ENCODE peak calls at places on chromosomes 3 and 15, in six cellular contexts. Q is esophagus muscularis mucosa, I is upper lobe of left lung, G is transverse colon, R is stomach, L is sigmoid colon. D is an unnamed sample.

GRCh38 chr3:32239638-32240550 is 1.4 kb downstream of the CMTM8 start:
- DNase-seq in Q (peak; percentile 17), I (no peak), G (peak; percentile 18), R (peak; percentile 61), L (no peak), D (no peak)

GRCh38 chr3:191428177-191428576 is 32.8 kb upstream of the PYDC2 start:
- DNase-seq in Q (no peak), I (no peak), G (no peak), R (no peak), L (no peak), D (no peak)

GRCh38 chr3:178971614-178972013 is 100.0 kb downstream of the ZMAT3 start:
- DNase-seq in Q (no peak), I (no peak), G (no peak), R (no peak), L (no peak), D (no peak)

GRCh38 chr3:18872466-18872865 is 275.8 kb upstream of the KCNH8 start:
- DNase-seq in Q (no peak), I (no peak), G (no peak), R (no peak), L (no peak), D (no peak)

GRCh38 chr3:78003090-78003489 is 963.2 kb downstream of the ROBO2 start:
- DNase-seq in Q (no peak), I (no peak), G (no peak), R (no peak), L (no peak), D (no peak)

GRCh38 chr3:185630182-185630622 is 44.1 kb downstream of the SENP2 start:
- DNase-seq in Q (no peak), I (no peak), G (peak; percentile 49), R (peak; percentile 34), L (no peak), D (no peak)

GRCh38 chr3:158470944-158471638 is 99.9 kb upstream of the MLF1 start:
- DNase-seq in Q (no peak), I (no peak), G (no peak), R (no peak), L (no peak), D (no peak)

GRCh38 chr3:73815966-73816365 is 191.2 kb upstream of the PDZRN3 start:
- DNase-seq in Q (no peak), I (no peak), G (no peak), R (no peak), L (no peak), D (no peak)

GRCh38 chr3:72336821-72337479 is 511.3 kb downstream of the SHQ1 start:
- DNase-seq in Q (no peak), I (peak; percentile 85), G (peak; percentile 91), R (peak; percentile 79), L (peak; percentile 95), D (no peak)

GRCh38 chr15:22871481-22872076 is 33.1 kb downstream of the NIPA2 start:
- DNase-seq in Q (no peak), I (no peak), G (no peak), R (no peak), L (no peak), D (no peak)

GRCh38 chr3:13115991-13116390 is 42.8 kb upstream of the IQSEC1 start:
- DNase-seq in Q (no peak), I (no peak), G (no peak), R (no peak), L (peak; percentile 24), D (no peak)

GRCh38 chr15:74208901-74209559 is 6.4 kb upstream of the STRA6 start:
- DNase-seq in Q (no peak), I (no peak), G (no peak), R (no peak), L (no peak), D (no peak)

GRCh38 chr3:8020459-8020858 is 481.2 kb upstream of the LMCD1 start:
- DNase-seq in Q (no peak), I (no peak), G (no peak), R (no peak), L (no peak), D (no peak)

GRCh38 chr3:196093271-196094111 is 11.6 kb upstream of the TFRC start:
- DNase-seq in Q (no peak), I (no peak), G (no peak), R (no peak), L (no peak), D (no peak)

GRCh38 chr15:65077291-65077980 is 890 bp downstream of the KBTBD13 start:
- DNase-seq in Q (no peak), I (no peak), G (no peak), R (no peak), L (no peak), D (no peak)

GRCh38 chr15:70480196-70480856 is 283.0 kb downstream of the UACA start:
- DNase-seq in Q (no peak), I (no peak), G (no peak), R (no peak), L (no peak), D (no peak)

GRCh38 chr15:55907797-55908196 is 85.6 kb downstream of the NEDD4 start:
- DNase-seq in Q (no peak), I (no peak), G (no peak), R (no peak), L (no peak), D (no peak)

GRCh38 chr15:101049282-101049681 is 130.1 kb downstream of the LRRK1 start:
- DNase-seq in Q (peak; percentile 53), I (no peak), G (peak; percentile 3), R (peak; percentile 7), L (peak; percentile 53), D (peak; percentile 78)

GRCh38 chr3:156298938-156299337 is 178.6 kb downstream of the KCNAB1 start:
- DNase-seq in Q (no peak), I (no peak), G (peak; percentile 45), R (peak; percentile 34), L (peak; percentile 81), D (no peak)

GRCh38 chr3:61808526-61808925 is 247.2 kb downstream of the PTPRG start:
- DNase-seq in Q (no peak), I (no peak), G (no peak), R (no peak), L (peak; percentile 77), D (no peak)

GRCh38 chr15:78007211-78007956 is 70.1 kb downstream of the TBC1D2B start:
- DNase-seq in Q (no peak), I (no peak), G (no peak), R (no peak), L (no peak), D (no peak)

GRCh38 chr15:59738676-59739075 is 49.6 kb upstream of the BNIP2 start:
- DNase-seq in Q (no peak), I (no peak), G (no peak), R (no peak), L (no peak), D (no peak)

GRCh38 chr15:88635343-88635742 is 3.5 kb upstream of the ISG20 start:
- DNase-seq in Q (no peak), I (no peak), G (peak; percentile 57), R (no peak), L (no peak), D (no peak)

GRCh38 chr15:98942966-98943584 is 64.5 kb downstream of the PGPEP1L start:
- DNase-seq in Q (no peak), I (no peak), G (no peak), R (no peak), L (no peak), D (no peak)

DNA sequence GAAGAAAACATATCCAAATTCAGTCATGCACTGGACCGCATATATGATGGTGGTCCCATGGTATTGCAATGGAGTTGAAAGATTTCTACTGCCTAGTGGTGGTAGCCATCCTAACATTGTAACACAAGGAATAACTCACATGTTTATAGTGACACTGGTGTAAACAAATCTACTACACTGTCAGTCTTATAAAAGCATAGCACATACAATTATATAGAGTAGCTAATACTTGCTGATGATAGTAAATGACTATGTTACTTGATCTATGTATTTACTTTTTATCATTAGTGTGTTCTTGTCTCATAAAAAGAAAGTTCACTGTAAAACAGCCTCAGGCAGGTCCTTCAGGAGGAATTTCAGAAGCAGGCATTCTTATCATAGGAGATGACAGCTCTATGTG is 96.0 kb upstream of the CDIN1 start:
- DNase-seq in Q (no peak), I (no peak), G (no peak), R (no peak), L (no peak), D (no peak)
- TF ChIP-seq POLR2AphosphoS5 in Q (no peak), I (no peak), G (no peak), R (no peak), L (no peak), D (no peak)

GRCh38 chr3:51984269-51984647 is 923 bp downstream of the ACY1 start:
- DNase-seq in Q (no peak), I (no peak), G (no peak), R (no peak), L (no peak), D (no peak)
- H3K4me3 ChIP-seq in Q (no peak overlapping the region), I (no peak overlapping the region), G (no peak overlapping the region), R (no peak overlapping the region), L (no peak overlapping the region), D (no peak overlapping the region)

DNA sequence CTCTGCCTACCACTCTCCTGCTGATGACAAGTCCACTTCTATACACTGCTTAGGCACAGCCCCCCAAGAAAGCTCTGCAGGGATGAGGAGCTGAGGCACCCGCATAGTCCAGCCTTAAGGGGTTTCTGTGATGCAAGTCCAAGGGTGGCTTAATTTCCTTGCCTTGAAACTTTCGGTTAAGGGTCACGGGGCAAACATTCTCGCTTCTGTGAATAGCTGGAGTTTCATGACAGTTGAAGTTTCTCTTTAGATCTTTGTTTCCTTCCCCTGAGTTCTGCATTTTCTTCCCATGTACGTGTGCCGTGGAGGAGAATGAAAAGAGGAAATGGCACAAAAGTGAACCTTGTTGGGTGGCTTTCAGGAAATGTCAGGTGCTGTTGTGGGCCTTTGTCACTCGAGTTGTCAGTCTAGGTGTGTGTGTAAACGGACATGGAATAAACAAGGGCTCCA is 7.0 kb downstream of the GPR160 start:
- DNase-seq in Q (no peak), I (no peak), G (peak; percentile 49), R (no peak), L (no peak), D (no peak)
- TF ChIP-seq POLR2A in Q (no peak), I (no peak), G (peak; percentile 16), R (no peak), L (no peak), D (no peak)

GRCh38 chr3:150545419-150546225 is 674 bp downstream of the SERP1 start:
- DNase-seq in Q (peak; percentile 93), I (no peak), G (peak; percentile 48), R (peak; percentile 50), L (peak; percentile 81), D (no peak)

GRCh38 chr3:150546226-150547044 is at the start of the genes EIF2A and SERP1:
- DNase-seq in Q (peak; percentile 99), I (peak; percentile 100), G (peak; percentile 99), R (peak; percentile 99), L (peak; percentile 99), D (peak; percentile 98)

GRCh38 chr3:150544726-150545125 is 1.6 kb downstream of the SERP1 start:
- DNase-seq in Q (no peak), I (no peak), G (no peak), R (no peak), L (no peak), D (no peak)

GRCh38 chr3:150544040-150544439 is 2.3 kb downstream of the SERP1 start:
- DNase-seq in Q (no peak), I (no peak), G (no peak), R (no peak), L (no peak), D (no peak)

GRCh38 chr3:150547045-150547753 is 612 bp downstream of the EIF2A start:
- DNase-seq in Q (no peak), I (no peak), G (no peak), R (no peak), L (no peak), D (no peak)
- TF ChIP-seq POLR2AphosphoS5 in Q (no peak), I (no peak), G (no peak), R (no peak), L (no peak), D (no peak)

GRCh38 chr15:63462053-63462452 is 42.3 kb upstream of the USP3 start:
- DNase-seq in Q (no peak), I (no peak), G (no peak), R (no peak), L (no peak), D (no peak)
- H3K4me3 ChIP-seq in Q (no peak overlapping the region), I (no peak overlapping the region), G (no peak overlapping the region), R (no peak overlapping the region), L (no peak overlapping the region), D (no peak overlapping the region)

D was measured in vagina.